ENCODE peak calls at places on chromosomes 2 and 18, in five cellular contexts. One of them, this sample, is unnamed.

GRCh38 chr2:84858123-84858522 is 22.8 kb downstream of the TRABD2A start:
- DNase-seq in brain microvascular endothelial cell: no peak
- DNase-seq in M059J: no peak
- DNase-seq in right cardiac atrium: no peak
- DNase-seq in stimulated activated CD4-positive, alpha-beta T cell treated with anti-CD3 and anti-CD28 coated beads, Interleukin-4, amount 100 ng/mL, for 48 hours: no peak
- DNase-seq in this sample: no peak

GRCh38 chr2:101330253-101330921 is 21.9 kb upstream of the RNF149 start:
- DNase-seq in brain microvascular endothelial cell: no peak
- DNase-seq in M059J: no peak
- DNase-seq in right cardiac atrium: peak
- DNase-seq in stimulated activated CD4-positive, alpha-beta T cell treated with anti-CD3 and anti-CD28 coated beads, Interleukin-4, amount 100 ng/mL, for 48 hours: peak
- DNase-seq in this sample: no peak

GRCh38 chr2:206863721-206864120 is 75.6 kb upstream of the CPO start:
- DNase-seq in brain microvascular endothelial cell: no peak
- DNase-seq in M059J: no peak
- DNase-seq in right cardiac atrium: no peak
- DNase-seq in stimulated activated CD4-positive, alpha-beta T cell treated with anti-CD3 and anti-CD28 coated beads, Interleukin-4, amount 100 ng/mL, for 48 hours: no peak
- DNase-seq in this sample: no peak

GRCh38 chr2:48738806-48739205 is 16.7 kb downstream of the LHCGR start:
- DNase-seq in brain microvascular endothelial cell: no peak
- DNase-seq in M059J: peak
- DNase-seq in right cardiac atrium: no peak
- DNase-seq in stimulated activated CD4-positive, alpha-beta T cell treated with anti-CD3 and anti-CD28 coated beads, Interleukin-4, amount 100 ng/mL, for 48 hours: no peak
- DNase-seq in this sample: no peak

GRCh38 chr18:74945774-74946545 is 263.0 kb downstream of the PTGR3 start:
- DNase-seq in brain microvascular endothelial cell: peak
- DNase-seq in M059J: peak
- DNase-seq in right cardiac atrium: no peak
- DNase-seq in stimulated activated CD4-positive, alpha-beta T cell treated with anti-CD3 and anti-CD28 coated beads, Interleukin-4, amount 100 ng/mL, for 48 hours: no peak
- DNase-seq in this sample: no peak

GRCh38 chr2:36329251-36329650 is 26.3 kb upstream of the CRIM1 start:
- DNase-seq in brain microvascular endothelial cell: no peak
- DNase-seq in M059J: peak
- DNase-seq in right cardiac atrium: no peak
- DNase-seq in stimulated activated CD4-positive, alpha-beta T cell treated with anti-CD3 and anti-CD28 coated beads, Interleukin-4, amount 100 ng/mL, for 48 hours: no peak
- DNase-seq in this sample: no peak

GRCh38 chr2:100906131-100906530 is 86.2 kb downstream of the NPAS2 start:
- DNase-seq in brain microvascular endothelial cell: no peak
- DNase-seq in M059J: no peak
- DNase-seq in right cardiac atrium: no peak
- DNase-seq in stimulated activated CD4-positive, alpha-beta T cell treated with anti-CD3 and anti-CD28 coated beads, Interleukin-4, amount 100 ng/mL, for 48 hours: no peak
- DNase-seq in this sample: no peak

GRCh38 chr2:205763708-205764501 is 81.6 kb downstream of the NRP2 start:
- DNase-seq in brain microvascular endothelial cell: peak
- DNase-seq in M059J: peak
- DNase-seq in right cardiac atrium: peak
- DNase-seq in stimulated activated CD4-positive, alpha-beta T cell treated with anti-CD3 and anti-CD28 coated beads, Interleukin-4, amount 100 ng/mL, for 48 hours: peak
- DNase-seq in this sample: no peak

GRCh38 chr2:74945783-74946165 is 12.7 kb upstream of the POLE4 start:
- DNase-seq in brain microvascular endothelial cell: no peak
- DNase-seq in M059J: peak
- DNase-seq in right cardiac atrium: no peak
- DNase-seq in stimulated activated CD4-positive, alpha-beta T cell treated with anti-CD3 and anti-CD28 coated beads, Interleukin-4, amount 100 ng/mL, for 48 hours: no peak
- DNase-seq in this sample: no peak

GRCh38 chr2:74632209-74632938 is 15.8 kb downstream of the M1AP start:
- DNase-seq in brain microvascular endothelial cell: peak
- DNase-seq in M059J: peak
- DNase-seq in right cardiac atrium: peak
- DNase-seq in stimulated activated CD4-positive, alpha-beta T cell treated with anti-CD3 and anti-CD28 coated beads, Interleukin-4, amount 100 ng/mL, for 48 hours: no peak
- DNase-seq in this sample: no peak

GRCh38 chr18:26655010-26655613 is 106.8 kb upstream of the KCTD1 start:
- DNase-seq in brain microvascular endothelial cell: no peak
- DNase-seq in M059J: peak
- DNase-seq in right cardiac atrium: no peak
- DNase-seq in stimulated activated CD4-positive, alpha-beta T cell treated with anti-CD3 and anti-CD28 coated beads, Interleukin-4, amount 100 ng/mL, for 48 hours: no peak
- DNase-seq in this sample: no peak